ENCODE peak calls at places on chromosome 22, in eight cellular contexts. J, V, M, F, G, N, K and B are unnamed samples.

GRCh38 chr22:50343541-50343935 is 411 bp downstream of the PPP6R2 start:
- DNase-seq in J (no peak), F (no peak), K (no peak), V (no peak), M (no peak), G (no peak), N (no peak), B (no peak)

GRCh38 chr22:23376256-23376655 is 195.9 kb downstream of the BCR start:
- DNase-seq in K (no peak), V (no peak), M (no peak), N (peak; percentile 55), G (no peak), F (peak; percentile 20), J (no peak), B (peak; percentile 25)

GRCh38 chr22:47021371-47022074 is 259.1 kb downstream of the TBC1D22A start:
- DNase-seq in V (no peak), K (no peak), M (peak; percentile 31), G (no peak), N (no peak), F (no peak), J (no peak), B (no peak)

GRCh38 chr22:46422896-46423295 is 87.4 kb downstream of the TRMU start:
- DNase-seq in F (no peak), M (no peak), G (no peak), K (no peak), V (peak; percentile 48), N (no peak), J (no peak), B (no peak)

GRCh38 chr22:50303848-50304527 is 3.5 kb downstream of the PLXNB2 start:
- DNase-seq in V (peak; percentile 81), F (no peak), N (no peak), J (peak; percentile 24), G (no peak), M (peak; percentile 87), K (no peak), B (no peak)

GRCh38 chr22:33914131-33914530 is 6.1 kb downstream of the LARGE1 start:
- DNase-seq in M (no peak), K (no peak), N (no peak), V (no peak), G (no peak), F (no peak), J (no peak), B (no peak)

GRCh38 chr22:17098379-17098819 is 13.6 kb downstream of the IL17RA start:
- DNase-seq in J (no peak), N (no peak), V (peak; percentile 65), M (peak; percentile 64), F (no peak), G (no peak), K (no peak), B (peak; percentile 27)

GRCh38 chr22:46029574-46030200 is 52.7 kb upstream of the WNT7B start:
- DNase-seq in F (no peak), M (peak; percentile 31), G (no peak), K (no peak), V (peak; percentile 12), J (peak; percentile 6), N (no peak), B (no peak)

GRCh38 chr22:50102946-50103345 is 13.1 kb downstream of the MOV10L1 start:
- DNase-seq in N (no peak), V (no peak), G (no peak), K (no peak), M (no peak), J (no peak), F (no peak), B (no peak)

GRCh38 chr22:22355233-22355834 is 110.7 kb downstream of the VPREB1 start:
- DNase-seq in F (no peak), V (no peak), K (no peak), J (no peak), G (no peak), M (no peak), N (no peak), B (no peak)

GRCh38 chr22:30830907-30831306 is 136.2 kb downstream of the OSBP2 start:
- DNase-seq in J (no peak), N (no peak), F (peak; percentile 92), K (no peak), V (no peak), G (peak; percentile 86), M (no peak), B (peak; percentile 94)

GRCh38 chr22:44438056-44438455 is 60.0 kb downstream of the RTL6 start:
- DNase-seq in G (no peak), N (no peak), F (no peak), V (no peak), M (peak; percentile 48), J (no peak), K (no peak), B (no peak)

GRCh38 chr22:17578129-17578754 is 14.9 kb downstream of the SLC25A18 start:
- DNase-seq in V (peak; percentile 73), F (peak; percentile 23), J (peak; percentile 65), M (peak; percentile 78), K (peak; percentile 76), G (peak; percentile 42), N (no peak), B (peak; percentile 62)

GRCh38 chr22:50576070-50576469 is 2.2 kb downstream of the CPT1B start:
- DNase-seq in V (no peak), F (peak; percentile 68), M (no peak), G (peak; percentile 17), K (no peak), J (no peak), N (no peak), B (peak; percentile 48)

GRCh38 chr22:33555814-33556522 is 364.3 kb downstream of the LARGE1 start:
- DNase-seq in J (no peak), K (no peak), M (no peak), G (no peak), N (no peak), F (no peak), V (no peak), B (no peak)

GRCh38 chr22:32717337-32718240 is 83.9 kb upstream of the TIMP3 start:
- DNase-seq in V (no peak), G (no peak), N (no peak), F (no peak), J (no peak), M (no peak), K (peak; percentile 60), B (no peak)

GRCh38 chr22:27416553-27417427 is 384.8 kb downstream of the MN1 start:
- DNase-seq in M (no peak), N (no peak), G (peak; percentile 89), J (no peak), K (no peak), F (peak; percentile 68), V (no peak), B (peak; percentile 93)
- TF ChIP-seq CTCF in M (no peak), N (no peak), G (peak; percentile 10), J (no peak), K (no peak), F (no peak), V (no peak), B (peak; percentile 11)

GRCh38 chr22:19479358-19480172 is at the start of gene CDC45:
- DNase-seq in V (peak; percentile 97), N (peak; percentile 98), M (peak; percentile 96), K (peak; percentile 98), J (peak; percentile 97), G (peak; percentile 99), F (peak; percentile 99), B (peak; percentile 99)

GRCh38 chr22:19476023-19476422 is 3.0 kb downstream of the UFD1 start:
- DNase-seq in F (no peak), G (no peak), N (no peak), V (no peak), M (no peak), K (no peak), J (no peak), B (no peak)

GRCh38 chr22:19478086-19478392 is 954 bp downstream of the UFD1 start:
- DNase-seq in N (no peak), V (no peak), K (no peak), G (no peak), M (no peak), F (no peak), J (no peak), B (peak; percentile 7)

GRCh38 chr22:19478466-19479357 is at the start of gene UFD1:
- DNase-seq in G (peak; percentile 12), V (peak; percentile 88), F (no peak), N (peak; percentile 75), J (peak; percentile 95), K (peak; percentile 96), M (peak; percentile 93), B (peak; percentile 93)

GRCh38 chr22:19477321-19478085 is 1.5 kb downstream of the UFD1 start:
- DNase-seq in V (no peak), F (peak; percentile 49), N (peak; percentile 8), G (peak; percentile 21), K (no peak), M (no peak), J (no peak), B (peak; percentile 50)
- TF ChIP-seq CTCF in V (peak; percentile 17), F (no peak), N (peak; percentile 37), G (peak; percentile 17), K (no peak), M (peak; percentile 20), J (no peak), B (peak; percentile 21)

DNA sequence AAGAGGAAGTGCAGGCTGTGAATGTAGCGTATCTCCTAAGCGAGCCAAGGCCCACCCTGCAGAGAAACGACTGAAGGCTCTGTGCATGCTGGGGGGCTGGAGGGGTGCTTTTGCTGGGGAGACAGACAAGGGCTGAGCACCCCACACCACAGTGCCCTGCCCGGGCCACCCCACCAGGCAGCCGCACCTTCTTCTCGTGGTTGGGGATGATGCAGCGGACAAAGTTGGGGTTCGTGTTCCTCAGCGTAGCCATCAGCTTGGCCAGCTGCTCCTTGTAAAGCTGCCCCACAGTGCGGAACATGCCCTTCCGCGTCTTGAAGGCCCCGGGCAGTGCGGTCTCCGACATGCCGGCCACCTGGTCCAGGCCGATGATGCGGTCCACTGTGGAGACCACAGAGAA is 53.3 kb downstream of the APOL1 start:
- DNase-seq in M (no peak), G (no peak), N (no peak), V (no peak), F (no peak), K (no peak), J (no peak), B (no peak)
- TF ChIP-seq CTCF in M (no peak), G (no peak), N (no peak), V (no peak), F (no peak), K (no peak), J (no peak), B (no peak)

DNA sequence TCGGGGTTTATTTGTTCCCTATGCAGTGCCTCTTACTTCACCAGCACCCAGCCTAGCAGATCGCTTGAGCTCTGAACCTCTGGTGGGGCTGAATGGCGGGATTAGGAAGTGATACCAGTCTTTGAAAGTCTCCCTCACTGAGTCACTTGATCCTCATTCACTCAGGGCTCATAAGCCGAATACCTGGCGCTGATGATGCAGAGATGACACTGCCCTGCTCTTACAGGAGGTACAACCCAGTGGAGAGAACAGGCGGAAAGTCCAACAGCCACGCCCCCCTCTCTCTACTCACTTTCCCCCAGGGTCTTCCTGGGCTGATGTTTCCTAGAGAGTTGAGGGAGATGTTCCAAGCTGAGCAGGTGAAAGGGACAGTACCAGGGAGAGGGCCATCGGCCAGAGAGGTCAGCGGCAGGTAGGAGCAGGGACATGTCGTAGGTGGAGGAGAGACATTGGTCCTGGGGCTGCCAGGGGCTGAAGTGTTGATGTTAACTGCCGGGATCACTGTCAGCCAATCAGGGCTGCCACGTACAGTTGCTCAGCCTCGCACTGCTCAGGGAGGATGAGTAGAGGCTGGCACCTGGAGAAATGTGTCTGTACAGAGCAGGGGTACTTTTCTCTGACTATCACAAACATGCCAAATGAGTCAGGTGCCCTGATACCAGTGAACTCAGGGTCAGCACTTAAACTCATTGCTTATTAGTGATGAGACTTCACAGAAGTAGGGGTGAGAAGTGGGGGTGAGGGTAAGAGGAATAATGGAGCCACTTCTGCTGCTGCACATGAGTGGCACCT is 9.9 kb upstream of the APOBEC3A start:
- DNase-seq in G (no peak), M (no peak), N (no peak), J (no peak), K (no peak), F (no peak), V (peak; percentile 45), B (no peak)
- TF ChIP-seq CTCF in G (no peak), M (no peak), N (no peak), J (no peak), K (no peak), F (no peak), V (no peak), B (no peak)